ENCODE peak calls at places on chromosomes 6 and 20, in eight cellular contexts. Q is hippocampal formation; T is stimulated activated CD4-positive, alpha-beta T cell treated with anti-CD3 and anti-CD28 coated beads, Interleukin-12 subunit alpha, Interleukin-12 subunit beta, amount 100 ng/mL, for 4 hours; H is RWPE1; X is T47D; B is NCI-H1105; Z is ELR; S is activated CD8-positive, alpha-beta memory T cell treated with anti-CD3 and anti-CD28 coated beads for 4 hours. F is an unnamed sample.

GRCh38 chr6:15754706-15755079 is 91.9 kb upstream of the DTNBP1 start:
- DNase-seq in Q (no peak), T (no peak), H (no peak), X (no peak), B (no peak), Z (no peak), S (no peak), F (no peak)

GRCh38 chr6:165091121-165091785 is 218.2 kb downstream of the C6orf118 start:
- DNase-seq in Q (no peak), T (no peak), H (no peak), X (no peak), B (no peak), Z (no peak), S (no peak), F (no peak)

GRCh38 chr20:48706116-48706656 is 121.6 kb downstream of the PREX1 start:
- DNase-seq in Q (no peak), T (no peak), H (no peak), X (no peak), B (no peak), Z (no peak), S (no peak), F (no peak)

GRCh38 chr20:47720636-47721427 is 64.4 kb downstream of the SULF2 start:
- DNase-seq in Q (no peak), T (no peak), H (no peak), X (no peak), B (no peak), Z (no peak), S (no peak), F (no peak)

GRCh38 chr6:20366082-20366834 is 35.4 kb upstream of the E2F3 start:
- DNase-seq in Q (no peak), T (peak), H (no peak), X (no peak), B (no peak), Z (no peak), S (no peak), F (no peak)

GRCh38 chr6:14664616-14665315 is 547.2 kb downstream of the CD83 start:
- DNase-seq in Q (no peak), T (no peak), H (no peak), X (no peak), B (no peak), Z (peak), S (no peak), F (no peak)

GRCh38 chr6:37779111-37779800 is 40.3 kb upstream of the ZFAND3 start:
- DNase-seq in Q (no peak), T (no peak), H (no peak), X (no peak), B (no peak), Z (peak), S (no peak), F (no peak)

GRCh38 chr6:18262812-18263560 is 1.3 kb downstream of the DEK start:
- DNase-seq in Q (no peak), T (peak), H (no peak), X (no peak), B (no peak), Z (peak), S (no peak), F (no peak)

GRCh38 chr6:166286831-166287271 is 21.3 kb downstream of the PRR18 start:
- DNase-seq in Q (no peak), T (no peak), H (no peak), X (no peak), B (no peak), Z (no peak), S (no peak), F (no peak)